ENCODE peak calls at places on chromosome 12, in five cellular contexts. E is H1, Y is HCT116, Z is HepG2, Q is K562. T is an unnamed sample.

GRCh38 chr12:49998453-49998852 is 25.7 kb downstream of the AQP6 start:
- DNase-seq in E (no peak), Y (no peak), Z (no peak), Q (no peak), T (no peak)

GRCh38 chr12:58064681-58065080 is 123.3 kb downstream of the ATP23 start:
- DNase-seq in E (no peak), Y (no peak), Z (no peak), Q (no peak), T (no peak)

GRCh38 chr12:79844693-79845092 is 90.2 kb downstream of the PPP1R12A start:
- DNase-seq in E (no peak), Y (peak; percentile 71), Z (peak; percentile 41), Q (peak; percentile 27), T (no peak)

GRCh38 chr12:132224484-132224883 is 80.2 kb downstream of the NOC4L start:
- DNase-seq in E (no peak), Y (no peak), Z (no peak), Q (no peak), T (no peak)

GRCh38 chr12:78898416-78898815 is 33.8 kb downstream of the SYT1 start:
- DNase-seq in E (no peak), Y (no peak), Z (no peak), Q (no peak), T (no peak)

GRCh38 chr12:66002812-66003211 is 127.7 kb downstream of the LLPH start:
- DNase-seq in E (no peak), Y (no peak), Z (no peak), Q (no peak), T (no peak)

GRCh38 chr12:62332598-62332997 is 72.4 kb downstream of the USP15 start:
- DNase-seq in E (no peak), Y (no peak), Z (no peak), Q (no peak), T (no peak)

GRCh38 chr12:100138048-100138907 is 4.4 kb downstream of the BLTP3B start:
- DNase-seq in E (no peak), Y (no peak), Z (no peak), Q (peak; percentile 15), T (no peak)

DNA sequence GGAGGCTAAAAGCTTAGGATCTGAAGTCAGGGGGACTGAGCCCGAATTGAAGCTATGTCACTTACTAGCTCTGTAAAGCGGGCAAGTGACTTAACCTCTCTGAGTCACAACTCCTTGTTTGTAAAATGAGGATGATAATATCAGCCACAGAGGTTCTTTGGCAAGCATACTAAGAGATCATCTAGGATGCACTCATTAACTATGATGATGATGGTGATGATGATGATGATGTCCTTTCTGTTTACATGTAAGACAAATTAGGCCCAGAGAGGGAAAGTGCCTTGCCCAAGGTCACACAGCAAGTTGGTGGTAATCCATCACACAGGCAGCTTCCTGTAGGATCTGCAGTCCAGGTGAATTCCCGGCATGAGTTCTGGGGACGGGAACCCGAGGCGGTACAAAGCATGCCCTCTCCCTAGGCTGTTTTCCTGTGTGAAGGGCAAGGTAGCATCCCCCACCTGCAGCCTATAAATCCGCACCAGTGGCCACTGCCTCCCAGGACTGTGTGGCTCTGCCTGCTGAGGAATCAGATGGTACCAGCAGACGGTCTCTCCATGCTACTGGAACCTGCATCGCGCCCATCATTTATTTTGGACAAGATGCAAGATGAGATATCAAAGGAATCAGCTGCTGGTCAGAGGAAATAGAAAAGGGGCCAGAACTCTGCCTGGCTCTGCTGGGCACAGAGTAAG is 55.2 kb downstream of the MAP1LC3B2 start:
- DNase-seq in E (no peak), Y (no peak), Z (no peak), Q (no peak), T (no peak)
- TF ChIP-seq SP1 in E (no peak), Y (no peak), Z (no peak), Q (no peak), T (no peak)

GRCh38 chr12:56722832-56723231 is 2.3 kb downstream of the NACA start:
- DNase-seq in E (no peak), Y (no peak), Z (no peak), Q (no peak), T (no peak)

GRCh38 chr12:56723352-56723751 is 1.7 kb downstream of the NACA start:
- DNase-seq in E (no peak), Y (no peak), Z (no peak), Q (no peak), T (no peak)

GRCh38 chr12:56724989-56725722 is at the start of gene NACA:
- DNase-seq in E (peak; percentile 91), Y (peak; percentile 95), Z (peak; percentile 95), Q (peak; percentile 98), T (peak; percentile 91)

GRCh38 chr12:56724660-56724988 is 475 bp downstream of the NACA start:
- DNase-seq in E (no peak), Y (no peak), Z (no peak), Q (no peak), T (no peak)

DNA sequence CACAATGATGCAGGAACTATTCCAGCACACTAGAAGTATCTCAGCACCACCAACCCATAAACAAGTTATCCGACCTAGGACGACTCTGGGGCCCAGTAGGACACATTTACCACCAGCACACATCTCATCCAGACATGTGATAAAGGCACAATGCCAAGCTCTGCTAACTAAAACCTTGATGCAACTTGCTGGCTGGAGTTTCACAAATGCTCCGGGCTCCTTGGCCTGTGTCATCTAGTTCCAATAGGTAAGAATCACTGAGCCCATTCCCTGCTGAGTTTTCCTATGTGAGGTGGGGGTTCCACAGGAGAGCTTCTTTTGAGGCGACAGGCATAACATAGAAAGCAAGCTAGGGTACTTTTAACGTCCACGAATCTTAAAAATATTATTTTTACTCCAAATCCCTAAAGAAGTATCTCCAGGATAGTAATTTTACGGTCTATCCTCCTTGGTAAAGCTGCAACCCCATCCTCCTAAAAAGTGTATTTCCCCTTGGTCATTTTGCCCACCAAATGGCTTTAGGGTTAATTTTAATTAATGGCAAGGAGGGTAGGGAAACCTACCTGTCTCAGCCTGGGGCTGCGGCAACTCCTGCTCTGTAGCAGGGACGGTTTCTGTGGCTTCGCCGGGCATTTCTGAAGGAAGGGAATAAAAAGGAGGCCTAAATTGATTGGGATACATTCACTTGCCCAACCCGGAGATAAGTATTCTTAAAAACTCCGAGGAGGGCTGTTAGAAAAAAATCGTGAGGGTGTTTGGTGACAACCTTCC is 1.0 kb downstream of the NACA start:
- DNase-seq in E (no peak), Y (no peak), Z (peak; percentile 41), Q (no peak), T (no peak)
- TF ChIP-seq POLR2A in E (no peak), Y (no peak), Z (no peak), Q (no peak), T (no peak)

DNA sequence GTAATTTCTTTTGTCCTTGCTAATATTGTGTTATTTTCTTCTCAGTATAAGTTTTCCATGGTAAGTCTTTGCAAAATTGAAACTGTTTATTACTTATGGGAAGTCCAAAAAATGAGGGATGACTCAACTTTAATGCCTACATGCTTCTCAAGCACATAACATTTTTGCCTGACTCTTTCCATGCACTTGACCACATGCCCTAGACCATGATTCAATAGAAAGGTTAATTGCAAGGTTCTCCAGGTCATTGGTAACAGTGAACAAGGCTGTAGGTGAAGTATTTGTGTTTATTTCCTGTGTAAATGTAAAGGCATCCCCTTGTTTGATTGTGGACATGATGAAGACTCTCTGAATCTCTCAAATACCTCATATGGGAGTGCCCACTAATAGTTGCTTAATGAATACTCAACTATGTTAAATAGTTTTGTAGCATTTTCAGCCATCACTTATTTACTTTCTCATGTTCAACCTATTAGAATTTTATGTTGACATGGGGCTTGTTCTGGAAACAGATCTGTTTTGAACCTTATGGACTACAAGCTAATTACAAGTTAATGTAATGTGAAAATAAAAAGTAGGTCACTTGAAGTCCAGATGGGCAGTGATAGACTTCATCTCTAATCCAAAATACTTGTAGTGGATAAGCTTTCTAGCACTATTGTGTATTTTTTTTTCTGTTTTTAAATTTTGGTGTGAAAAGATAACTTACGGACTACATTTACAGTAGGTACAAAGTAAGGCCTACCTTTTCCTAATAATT is 131.8 kb downstream of the TMTC2 start:
- DNase-seq in E (no peak), Y (no peak), Z (no peak), Q (no peak), T (no peak)
- TF ChIP-seq SP1 in E (no peak), Y (no peak), Z (no peak), Q (no peak), T (no peak)

DNA sequence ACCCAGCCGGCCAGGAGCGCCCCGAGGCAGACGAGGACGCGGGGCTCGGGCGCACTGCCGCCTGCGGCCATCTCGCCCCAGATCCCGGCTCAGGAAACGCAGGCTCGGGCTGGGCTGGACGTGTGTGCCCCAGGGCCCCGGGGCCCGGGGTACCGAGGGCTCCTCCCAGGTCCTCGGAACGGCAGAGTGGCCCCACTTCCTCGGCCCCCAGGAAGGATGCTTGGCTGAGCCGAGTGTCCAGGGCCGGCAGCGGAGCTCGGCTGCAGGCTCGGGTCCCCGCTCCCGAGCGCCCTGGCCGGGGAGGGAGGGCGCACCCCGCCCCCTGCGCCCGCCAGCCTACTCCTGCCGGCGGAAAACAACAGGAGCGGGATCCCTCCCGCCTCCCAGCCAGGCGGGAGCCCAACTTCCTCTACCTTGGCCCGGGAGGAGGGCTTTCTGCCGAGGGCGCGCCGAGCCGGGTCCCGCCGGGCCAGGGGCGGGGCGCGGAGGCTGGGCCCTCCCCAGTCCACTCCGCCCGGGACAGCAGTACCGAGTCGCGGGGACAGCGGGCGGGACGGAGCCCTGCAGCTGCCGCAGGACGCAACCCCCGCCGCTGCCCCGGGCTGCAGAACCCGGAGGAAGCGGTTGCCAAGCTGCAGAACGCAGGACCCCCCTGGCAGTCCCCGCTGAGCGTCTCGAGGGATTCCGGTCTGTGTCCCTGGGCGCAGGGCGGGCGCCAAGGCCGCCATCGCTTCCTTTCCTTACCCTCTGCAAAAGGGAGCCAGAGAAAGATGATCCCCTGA is at the start of gene VSIG10:
- DNase-seq in E (peak; percentile 80), Y (no peak), Z (peak; percentile 71), Q (peak; percentile 42), T (no peak)
- TF ChIP-seq POLR2A in E (no peak), Y (peak; percentile 41), Z (peak; percentile 46), Q (no peak), T (peak; percentile 14)

GRCh38 chr12:69898236-69898635 is 73.2 kb downstream of the MYRFL start:
- DNase-seq in E (no peak), Y (no peak), Z (no peak), Q (no peak), T (no peak)

GRCh38 chr12:69896653-69897381 is 71.8 kb downstream of the MYRFL start:
- DNase-seq in E (peak; percentile 62), Y (no peak), Z (no peak), Q (no peak), T (no peak)

GRCh38 chr12:69900720-69901131 is 75.7 kb downstream of the MYRFL start:
- DNase-seq in E (peak; percentile 88), Y (peak; percentile 45), Z (peak; percentile 76), Q (peak; percentile 35), T (no peak)

GRCh38 chr12:69894800-69895199 is 69.8 kb downstream of the MYRFL start:
- DNase-seq in E (no peak), Y (no peak), Z (no peak), Q (no peak), T (no peak)

GRCh38 chr12:69897744-69898143 is 72.7 kb downstream of the MYRFL start:
- DNase-seq in E (no peak), Y (no peak), Z (no peak), Q (no peak), T (no peak)
- TF ChIP-seq SP1 in E (no peak), Y (no peak), Z (no peak), Q (no peak), T (no peak)

T was measured in GM12878.